ENCODE peak calls at places on chromosomes 6 and 20, in nine cellular contexts. P is osteoblast, D is sigmoid colon, C is mucosa of descending colon, N is GM12865, Z is PC-9, R is AG04450, H is choroid plexus epithelial cell, G is IMR-90. K is an unnamed sample.

GRCh38 chr6:17393335-17394191 is at the start of gene CAP2:
- DNase-seq in R (no peak), P (peak; percentile 94), D (peak; percentile 93), C (peak; percentile 70), G (peak; percentile 59), Z (peak; percentile 45), N (no peak), H (peak; percentile 32), K (peak; percentile 13)

GRCh38 chr6:138795809-138796469 is at the start of gene ECT2L:
- DNase-seq in C (peak; percentile 92), R (no peak), G (no peak), H (peak; percentile 64), D (peak; percentile 82), Z (no peak), P (peak; percentile 84), N (no peak), K (peak; percentile 22)

GRCh38 chr20:59933849-59934585 is 580 bp upstream of the SYCP2 start:
- DNase-seq in N (peak; percentile 75), Z (no peak), P (peak; percentile 100), G (peak; percentile 49), D (peak; percentile 90), R (no peak), H (peak; percentile 69), C (peak; percentile 86), K (peak; percentile 53)

GRCh38 chr6:90168693-90169131 is 127.9 kb downstream of the BACH2 start:
- DNase-seq in R (peak; percentile 27), C (no peak), D (no peak), G (peak; percentile 79), P (peak; percentile 86), N (no peak), H (peak; percentile 61), Z (no peak), K (peak; percentile 44)

GRCh38 chr6:9398794-9399373 is 963.5 kb upstream of the SLC35B3 start:
- DNase-seq in R (no peak), C (peak; percentile 30), Z (no peak), P (peak; percentile 4), H (peak; percentile 2), D (no peak), G (no peak), N (no peak), K (no peak)

GRCh38 chr20:60869626-60870025 is 382.4 kb upstream of the CDH4 start:
- DNase-seq in D (no peak), N (no peak), G (no peak), P (no peak), Z (no peak), C (no peak), R (no peak), H (no peak), K (no peak)

GRCh38 chr6:92647630-92648029 is 771.7 kb downstream of the EPHA7 start:
- DNase-seq in R (no peak), P (no peak), D (no peak), H (peak; percentile 16), G (no peak), N (no peak), Z (no peak), C (no peak), K (no peak)

GRCh38 chr20:19962958-19963357 is 54.2 kb upstream of the NAA20 start:
- DNase-seq in Z (no peak), N (no peak), C (no peak), G (no peak), R (no peak), D (no peak), H (no peak), P (no peak), K (no peak)

GRCh38 chr20:59153355-59153681 is 10.3 kb upstream of the ZNF831 start:
- DNase-seq in N (no peak), Z (no peak), P (no peak), C (peak; percentile 58), G (no peak), H (no peak), R (no peak), D (peak; percentile 70), K (no peak)

GRCh38 chr20:32558526-32558925 is 26.6 kb downstream of the NOL4L start:
- DNase-seq in H (no peak), G (peak; percentile 27), Z (no peak), C (no peak), D (no peak), R (no peak), N (no peak), P (no peak), K (no peak)

GRCh38 chr6:76441850-76442249 is 369.4 kb upstream of the IMPG1 start:
- DNase-seq in P (no peak), C (no peak), H (no peak), G (no peak), Z (no peak), R (no peak), N (no peak), D (no peak), K (no peak)

GRCh38 chr6:89071036-89071435 is 9.5 kb upstream of the PNRC1 start:
- DNase-seq in N (no peak), G (no peak), C (no peak), D (no peak), H (no peak), P (peak; percentile 50), R (no peak), Z (no peak), K (no peak)

GRCh38 chr6:15744824-15745402 is 82.1 kb upstream of the DTNBP1 start:
- DNase-seq in N (peak; percentile 10), G (no peak), R (no peak), C (no peak), Z (no peak), H (no peak), P (no peak), D (no peak), K (no peak)

GRCh38 chr20:58982406-58983114 is 1.5 kb downstream of the NELFCD start:
- DNase-seq in R (no peak), G (no peak), Z (no peak), P (no peak), H (no peak), N (peak; percentile 42), D (peak; percentile 7), C (no peak), K (no peak)

GRCh38 chr20:59004493-59004762 is 2.6 kb downstream of the CTSZ start:
- DNase-seq in N (no peak), C (peak; percentile 71), D (peak; percentile 80), Z (no peak), P (peak; percentile 59), R (no peak), H (no peak), G (no peak), K (no peak)

DNA sequence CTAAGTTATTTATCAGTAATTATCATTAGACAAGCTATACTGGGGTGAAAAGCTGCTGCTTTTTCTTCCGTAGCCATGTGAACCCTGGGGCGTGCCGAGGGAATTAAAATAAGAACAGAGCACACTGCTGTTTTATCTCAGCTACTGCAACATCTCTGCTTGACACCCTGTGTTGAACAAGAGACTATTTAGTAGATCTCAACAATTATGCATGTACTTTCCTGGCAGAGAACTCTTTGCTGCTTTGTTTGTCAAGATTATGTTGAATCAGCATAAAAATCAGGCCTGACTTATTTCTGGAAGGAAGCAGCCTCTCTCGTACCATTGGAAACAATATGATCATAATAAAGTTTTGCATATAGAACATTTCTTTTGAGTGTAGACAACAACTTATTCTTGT is 1011.5 kb downstream of the KIF16B start:
- DNase-seq in C (no peak), N (no peak), Z (no peak), D (no peak), H (no peak), R (no peak), G (no peak), P (no peak), K (no peak)
- H3K4me3 ChIP-seq in C (no peak overlapping the region), N (no peak overlapping the region), Z (no peak overlapping the region), D (no peak overlapping the region), H (no peak overlapping the region), R (no peak overlapping the region), G (no peak overlapping the region), P (no peak overlapping the region), K (no peak overlapping the region)

DNA sequence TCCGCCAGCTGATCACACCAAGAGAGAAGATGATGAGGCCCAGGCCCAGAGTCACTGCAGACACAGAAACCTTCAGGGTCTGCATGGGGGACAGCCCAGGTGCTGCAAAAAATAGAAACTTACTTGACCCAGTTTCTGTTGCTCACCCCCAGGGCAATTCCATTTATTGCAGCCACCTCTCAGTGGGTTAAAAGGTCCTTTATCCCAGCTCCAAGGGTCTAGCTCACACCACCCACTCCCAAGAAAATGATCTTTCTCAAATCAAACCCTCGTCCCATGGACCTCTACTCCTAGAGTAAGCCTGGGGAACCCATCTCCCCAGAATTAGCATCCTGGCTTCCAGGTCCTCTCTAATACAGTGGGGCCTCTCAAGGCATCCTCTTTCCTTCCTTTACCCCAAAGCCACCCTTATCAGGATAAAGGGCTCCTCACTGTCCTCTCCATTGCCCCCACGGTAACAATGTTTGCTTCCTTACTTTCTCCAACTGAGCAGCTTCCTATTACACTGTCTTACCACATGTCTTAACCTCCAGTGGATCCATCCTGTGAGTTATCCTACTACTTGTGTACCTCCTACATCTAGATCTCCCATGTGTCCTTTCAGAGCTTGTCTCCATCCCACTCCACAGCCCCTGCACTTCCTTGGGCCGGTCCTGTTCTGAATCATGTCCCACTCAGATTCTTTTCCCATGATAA is 5.1 kb downstream of the HLA-DMB start:
- DNase-seq in H (no peak), D (no peak), Z (no peak), G (no peak), P (no peak), R (no peak), C (no peak), N (no peak), K (no peak)
- TF ChIP-seq CTCF in H (no peak), D (no peak), Z (no peak), G (no peak), P (no peak), R (no peak), C (no peak), N (no peak), K (no peak)

DNA sequence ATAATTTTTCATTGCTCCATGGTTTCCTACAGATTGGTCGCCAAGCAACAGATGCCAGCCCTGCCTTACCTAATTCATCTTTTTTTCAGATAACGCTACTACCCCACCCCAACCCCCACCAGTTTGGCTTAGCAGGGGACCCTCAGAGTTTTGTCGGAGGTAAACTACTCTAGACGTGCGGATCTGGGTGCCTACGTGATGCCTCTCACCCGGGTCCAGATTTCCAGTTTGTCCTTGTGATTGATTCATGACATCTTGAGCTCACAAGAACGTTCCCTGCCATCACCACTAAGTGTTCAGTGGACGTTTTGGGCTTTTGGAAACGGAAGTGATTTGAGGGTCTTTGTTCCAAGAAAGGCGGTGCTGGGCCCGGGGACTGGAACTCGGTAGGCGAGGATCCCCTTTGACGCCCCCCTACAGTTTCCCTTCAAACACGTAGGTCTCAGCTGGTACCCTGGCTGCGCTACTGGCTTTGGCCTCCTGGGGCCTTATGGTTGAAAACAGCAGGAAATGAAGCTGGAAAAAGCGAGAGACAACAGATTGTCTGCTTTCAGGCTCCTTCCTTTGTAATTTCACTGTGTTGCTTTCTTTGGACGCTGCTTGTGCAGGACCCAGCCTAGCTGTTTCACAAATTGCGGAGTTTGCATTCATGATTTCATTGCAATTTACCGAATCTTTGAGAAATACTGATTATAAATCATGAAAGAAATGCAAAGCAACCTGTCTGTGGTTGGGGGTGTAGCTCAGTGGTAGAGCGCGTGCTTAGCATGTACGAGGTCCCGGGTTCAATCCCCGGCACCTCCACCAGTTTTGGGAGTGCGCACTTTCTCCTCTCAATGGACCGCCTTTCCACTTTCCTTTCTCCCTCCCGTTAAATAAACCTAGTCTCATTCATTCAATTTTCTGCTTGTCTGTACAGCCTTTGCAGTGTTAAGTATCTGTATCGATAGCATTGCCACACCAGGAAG is 81.0 kb downstream of the GPX5 start:
- DNase-seq in C (no peak), G (peak; percentile 72), P (peak; percentile 91), Z (peak; percentile 55), N (peak; percentile 75), R (no peak), H (peak; percentile 77), D (no peak), K (peak; percentile 75)
- H3K4me3 ChIP-seq in C (no peak overlapping the region), G (peak overlapping the region; percentile 50), P (peak overlapping the region; percentile 75), Z (peak overlapping the region; percentile 65), N (peak overlapping the region; percentile 37), R (peak overlapping the region; percentile 55), H (peak overlapping the region; percentile 46), D (no peak overlapping the region), K (peak overlapping the region; percentile 60)

GRCh38 chr20:54456972-54457371 is 18.4 kb upstream of the DOK5 start:
- DNase-seq in G (no peak), R (no peak), H (no peak), N (no peak), Z (no peak), D (no peak), C (no peak), P (no peak), K (no peak)
- TF ChIP-seq CTCF in G (no peak), R (no peak), H (peak; percentile 9), N (no peak), Z (peak; percentile 34), D (no peak), C (no peak), P (peak; percentile 36), K (no peak)